ENCODE peak calls at places on chromosomes 2 and 18, in five cellular contexts. One of them, this sample, is unnamed.

GRCh38 chr18:55458456-55459238 is 129.3 kb downstream of the TCF4 start:
- DNase-seq in left lobe of liver: no peak
- DNase-seq in nucleus accumbens: no peak
- DNase-seq in stimulated activated CD4-positive, alpha-beta T cell treated with anti-CD3 and anti-CD28 coated beads, Interleukin-2, amount 100 ng/mL, for 48 hours: no peak
- DNase-seq in endothelial cell: no peak
- DNase-seq in this sample: no peak

GRCh38 chr2:30276455-30276911 is 45.1 kb downstream of the LBH start:
- DNase-seq in left lobe of liver: peak
- DNase-seq in endothelial cell: no peak
- DNase-seq in stimulated activated CD4-positive, alpha-beta T cell treated with anti-CD3 and anti-CD28 coated beads, Interleukin-2, amount 100 ng/mL, for 48 hours: no peak
- DNase-seq in nucleus accumbens: no peak
- DNase-seq in this sample: no peak

GRCh38 chr2:191038241-191038725 is 24.3 kb upstream of the STAT1 start:
- DNase-seq in stimulated activated CD4-positive, alpha-beta T cell treated with anti-CD3 and anti-CD28 coated beads, Interleukin-2, amount 100 ng/mL, for 48 hours: no peak
- DNase-seq in endothelial cell: no peak
- DNase-seq in left lobe of liver: no peak
- DNase-seq in nucleus accumbens: no peak
- DNase-seq in this sample: peak

GRCh38 chr2:113831156-113831555 is 58.7 kb upstream of the ACTR3 start:
- DNase-seq in left lobe of liver: no peak
- DNase-seq in stimulated activated CD4-positive, alpha-beta T cell treated with anti-CD3 and anti-CD28 coated beads, Interleukin-2, amount 100 ng/mL, for 48 hours: no peak
- DNase-seq in nucleus accumbens: no peak
- DNase-seq in endothelial cell: no peak
- DNase-seq in this sample: no peak

GRCh38 chr2:211228559-211228958 is 672.2 kb downstream of the CPS1 start:
- DNase-seq in nucleus accumbens: no peak
- DNase-seq in endothelial cell: no peak
- DNase-seq in stimulated activated CD4-positive, alpha-beta T cell treated with anti-CD3 and anti-CD28 coated beads, Interleukin-2, amount 100 ng/mL, for 48 hours: no peak
- DNase-seq in left lobe of liver: no peak
- DNase-seq in this sample: no peak

GRCh38 chr2:102603904-102604303 is 15.4 kb upstream of the SLC9A2 start:
- DNase-seq in nucleus accumbens: no peak
- DNase-seq in left lobe of liver: no peak
- DNase-seq in stimulated activated CD4-positive, alpha-beta T cell treated with anti-CD3 and anti-CD28 coated beads, Interleukin-2, amount 100 ng/mL, for 48 hours: no peak
- DNase-seq in endothelial cell: no peak
- DNase-seq in this sample: no peak

GRCh38 chr2:11411768-11412448 is 54.1 kb downstream of the E2F6 start:
- DNase-seq in stimulated activated CD4-positive, alpha-beta T cell treated with anti-CD3 and anti-CD28 coated beads, Interleukin-2, amount 100 ng/mL, for 48 hours: no peak
- DNase-seq in nucleus accumbens: no peak
- DNase-seq in endothelial cell: peak
- DNase-seq in left lobe of liver: no peak
- DNase-seq in this sample: no peak

GRCh38 chr2:40127890-40128548 is 323.9 kb downstream of the SLC8A1 start:
- DNase-seq in endothelial cell: no peak
- DNase-seq in stimulated activated CD4-positive, alpha-beta T cell treated with anti-CD3 and anti-CD28 coated beads, Interleukin-2, amount 100 ng/mL, for 48 hours: no peak
- DNase-seq in left lobe of liver: no peak
- DNase-seq in nucleus accumbens: no peak
- DNase-seq in this sample: peak

GRCh38 chr18:77146249-77147080 is 13.9 kb upstream of the MBP start:
- DNase-seq in endothelial cell: no peak
- DNase-seq in left lobe of liver: no peak
- DNase-seq in stimulated activated CD4-positive, alpha-beta T cell treated with anti-CD3 and anti-CD28 coated beads, Interleukin-2, amount 100 ng/mL, for 48 hours: no peak
- DNase-seq in nucleus accumbens: no peak
- DNase-seq in this sample: no peak

GRCh38 chr2:219001100-219001576 is 7.9 kb upstream of the CRYBA2 start:
- DNase-seq in nucleus accumbens: no peak
- DNase-seq in left lobe of liver: no peak
- DNase-seq in endothelial cell: no peak
- DNase-seq in stimulated activated CD4-positive, alpha-beta T cell treated with anti-CD3 and anti-CD28 coated beads, Interleukin-2, amount 100 ng/mL, for 48 hours: no peak
- DNase-seq in this sample: no peak

GRCh38 chr18:45207328-45207727 is 407.9 kb upstream of the SLC14A2 start:
- DNase-seq in endothelial cell: no peak
- DNase-seq in nucleus accumbens: no peak
- DNase-seq in left lobe of liver: no peak
- DNase-seq in stimulated activated CD4-positive, alpha-beta T cell treated with anti-CD3 and anti-CD28 coated beads, Interleukin-2, amount 100 ng/mL, for 48 hours: no peak
- DNase-seq in this sample: no peak

GRCh38 chr2:241863021-241863954 is 4.6 kb upstream of the PDCD1 start:
- DNase-seq in left lobe of liver: no peak
- DNase-seq in endothelial cell: no peak
- DNase-seq in nucleus accumbens: no peak
- DNase-seq in stimulated activated CD4-positive, alpha-beta T cell treated with anti-CD3 and anti-CD28 coated beads, Interleukin-2, amount 100 ng/mL, for 48 hours: peak
- DNase-seq in this sample: no peak

GRCh38 chr2:186130678-186131511 is 355.2 kb upstream of the ZC3H15 start:
- DNase-seq in stimulated activated CD4-positive, alpha-beta T cell treated with anti-CD3 and anti-CD28 coated beads, Interleukin-2, amount 100 ng/mL, for 48 hours: no peak
- DNase-seq in endothelial cell: no peak
- DNase-seq in left lobe of liver: no peak
- DNase-seq in nucleus accumbens: no peak
- DNase-seq in this sample: no peak

GRCh38 chr2:120354935-120355845 is 9.3 kb downstream of the INHBB start:
- DNase-seq in left lobe of liver: no peak
- DNase-seq in nucleus accumbens: no peak
- DNase-seq in endothelial cell: no peak
- DNase-seq in stimulated activated CD4-positive, alpha-beta T cell treated with anti-CD3 and anti-CD28 coated beads, Interleukin-2, amount 100 ng/mL, for 48 hours: no peak
- DNase-seq in this sample: no peak